ENCODE peak calls at places on chromosome 19, in ten cellular contexts. E is fibroblast of lung, D is heart right ventricle, T is H9, O is fibroblast of pulmonary artery, N is cardiac fibroblast, K is AG09319, H is GM12864, C is WTC11, V is GM12865. X is an unnamed sample.

GRCh38 chr19:42469311-42470239 is 26.8 kb upstream of the CXCL17 start:
- DNase-seq in E (no peak), D (no peak), T (no peak), O (peak), N (peak), K (no peak), H (no peak), C (no peak), V (no peak), X (no peak)

GRCh38 chr19:52679598-52679997 is 41.4 kb upstream of the ZNF83 start:
- DNase-seq in E (no peak), D (no peak), T (no peak), O (no peak), N (no peak), K (no peak), H (no peak), C (no peak), V (no peak), X (no peak)

GRCh38 chr19:4586691-4587090 is 27.2 kb upstream of the SEMA6B start:
- DNase-seq in E (no peak), D (no peak), T (no peak), O (no peak), N (no peak), K (no peak), H (no peak), C (no peak), V (no peak), X (no peak)

GRCh38 chr19:33546656-33547055 is 25.1 kb upstream of the PEPD start:
- DNase-seq in E (no peak), D (no peak), T (no peak), O (no peak), N (no peak), K (no peak), H (no peak), C (no peak), V (no peak), X (no peak)

GRCh38 chr19:6402834-6403608 is 10.1 kb upstream of the GTF2F1 start:
- DNase-seq in E (peak), D (no peak), T (no peak), O (peak), N (peak), K (no peak), H (no peak), C (no peak), V (no peak), X (no peak)

GRCh38 chr19:30543243-30543945 is 171.2 kb downstream of the ZNF536 start:
- DNase-seq in E (no peak), D (no peak), T (no peak), O (no peak), N (no peak), K (no peak), H (no peak), C (no peak), V (no peak), X (no peak)

GRCh38 chr19:32824906-32825608 is 44.5 kb downstream of the SLC7A9 start:
- DNase-seq in E (no peak), D (no peak), T (no peak), O (no peak), N (no peak), K (no peak), H (no peak), C (no peak), V (no peak), X (no peak)

GRCh38 chr19:17245535-17245984 is at the start of gene NR2F6:
- DNase-seq in E (no peak), D (no peak), T (no peak), O (no peak), N (no peak), K (no peak), H (no peak), C (no peak), V (no peak), X (no peak)

GRCh38 chr19:21568816-21569496 is 63.6 kb downstream of the ZNF429 start:
- DNase-seq in E (peak), D (peak), T (no peak), O (peak), N (peak), K (peak), H (peak), C (no peak), V (no peak), X (no peak)

GRCh38 chr19:46056536-46056935 is 15.7 kb upstream of the IGFL4 start:
- DNase-seq in E (no peak), D (no peak), T (no peak), O (no peak), N (no peak), K (no peak), H (no peak), C (no peak), V (no peak), X (no peak)

DNA sequence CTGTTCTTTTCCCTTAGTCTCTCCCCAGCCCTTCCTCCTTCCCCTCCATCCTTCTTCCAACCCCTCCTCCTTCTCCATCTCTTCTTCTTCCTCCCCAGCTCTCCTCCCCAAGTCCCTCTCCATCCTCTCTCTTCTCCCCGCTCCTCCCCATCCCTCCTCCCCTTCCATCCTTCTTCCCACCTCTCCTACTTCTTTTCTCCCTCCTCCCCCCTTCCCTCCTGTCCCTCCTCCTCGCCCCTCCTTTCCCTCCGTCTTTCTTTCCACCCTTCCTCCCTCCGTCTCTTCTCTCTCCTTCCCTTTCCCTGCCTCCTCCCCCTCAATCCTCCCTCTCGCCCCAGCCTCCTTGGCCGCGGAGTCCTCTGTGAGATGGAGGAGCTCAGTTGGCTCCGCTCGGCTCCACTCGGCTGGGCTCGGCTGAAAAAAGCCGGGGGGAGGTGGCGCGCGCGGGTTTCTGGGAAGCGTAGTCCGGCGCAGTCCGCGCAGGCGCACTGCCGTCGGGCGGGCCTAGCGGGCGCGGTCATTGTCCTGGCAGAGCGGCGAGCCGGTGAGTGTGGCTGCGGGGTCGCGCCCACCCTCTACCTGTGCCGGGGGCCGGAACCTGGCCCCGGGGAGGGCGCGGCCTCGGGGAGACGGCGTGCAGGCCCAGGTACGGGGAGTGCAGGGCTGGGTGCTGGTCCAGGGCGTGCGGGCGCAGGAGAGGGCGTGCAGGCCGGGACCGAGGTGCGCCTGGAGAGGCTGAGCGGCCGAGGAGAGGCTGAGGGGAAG is at the start of gene ZNF71:
- DNase-seq in E (peak), D (peak), T (peak), O (peak), N (peak), K (peak), H (peak), C (peak), V (peak), X (peak)
- TF ChIP-seq CTCF in E (no peak), D (no peak), T (no peak), O (no peak), N (no peak), K (no peak), H (no peak), C (no peak), V (no peak), X (no peak)

GRCh38 chr19:11339254-11340098 is at the start of gene RAB3D:
- DNase-seq in E (peak), D (peak), T (peak), O (peak), N (peak), K (peak), H (peak), C (peak), V (peak), X (peak)
- TF ChIP-seq CTCF in E (no peak), D (no peak), T (no peak), O (no peak), N (no peak), K (no peak), H (no peak), C (no peak), V (no peak), X (no peak)

GRCh38 chr19:19634516-19635312 is 6.7 kb upstream of the LPAR2 start:
- DNase-seq in E (no peak), D (no peak), T (no peak), O (no peak), N (no peak), K (no peak), H (no peak), C (no peak), V (no peak), X (no peak)

GRCh38 chr19:19630062-19630414 is 2.0 kb upstream of the LPAR2 start:
- DNase-seq in E (no peak), D (no peak), T (no peak), O (no peak), N (no peak), K (no peak), H (no peak), C (no peak), V (peak), X (no peak)

GRCh38 chr19:19630426-19630825 is 2.4 kb upstream of the LPAR2 start:
- DNase-seq in E (no peak), D (no peak), T (no peak), O (no peak), N (no peak), K (no peak), H (no peak), C (no peak), V (no peak), X (no peak)

GRCh38 chr19:19633711-19634515 is 5.9 kb upstream of the LPAR2 start:
- DNase-seq in E (no peak), D (no peak), T (no peak), O (no peak), N (no peak), K (no peak), H (no peak), C (no peak), V (peak), X (no peak)

DNA sequence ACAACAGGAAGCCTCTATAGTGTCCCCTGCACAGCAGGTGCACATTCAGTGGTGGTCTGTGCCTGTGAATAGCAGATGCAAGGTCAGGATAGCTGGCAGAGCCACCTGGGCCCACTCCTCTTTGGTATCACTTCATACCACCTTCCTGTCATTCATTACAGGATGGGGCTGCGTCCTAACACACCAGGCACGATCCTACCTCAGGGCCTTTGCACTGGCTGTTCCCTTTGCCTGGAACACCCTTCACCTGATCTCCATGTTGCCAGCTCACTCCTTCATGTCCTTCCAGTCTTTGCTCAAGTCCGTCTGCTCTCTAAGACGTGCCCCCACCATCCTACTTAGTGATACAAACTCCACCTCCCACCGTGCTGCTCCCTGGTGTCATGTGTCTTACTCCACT is 4.6 kb upstream of the LPAR2 start:
- DNase-seq in E (no peak), D (no peak), T (no peak), O (no peak), N (no peak), K (no peak), H (no peak), C (no peak), V (no peak), X (no peak)
- TF ChIP-seq CTCF in E (no peak), D (no peak), T (no peak), O (no peak), N (no peak), K (no peak), H (no peak), C (no peak), V (no peak), X (no peak)

GRCh38 chr19:39157997-39158389 is 32.4 kb downstream of the PAK4 start:
- DNase-seq in E (no peak), D (no peak), T (no peak), O (no peak), N (no peak), K (no peak), H (no peak), C (no peak), V (no peak), X (no peak)

GRCh38 chr19:39162441-39163043 is 34.2 kb upstream of the NCCRP1 start:
- DNase-seq in E (no peak), D (no peak), T (no peak), O (no peak), N (no peak), K (no peak), H (no peak), C (no peak), V (no peak), X (no peak)

GRCh38 chr19:39158646-39159260 is 33.2 kb downstream of the PAK4 start:
- DNase-seq in E (no peak), D (no peak), T (no peak), O (no peak), N (no peak), K (no peak), H (no peak), C (no peak), V (no peak), X (no peak)

GRCh38 chr19:39160889-39161672 is 35.5 kb downstream of the PAK4 start:
- DNase-seq in E (peak), D (no peak), T (no peak), O (no peak), N (no peak), K (no peak), H (no peak), C (no peak), V (no peak), X (no peak)

DNA sequence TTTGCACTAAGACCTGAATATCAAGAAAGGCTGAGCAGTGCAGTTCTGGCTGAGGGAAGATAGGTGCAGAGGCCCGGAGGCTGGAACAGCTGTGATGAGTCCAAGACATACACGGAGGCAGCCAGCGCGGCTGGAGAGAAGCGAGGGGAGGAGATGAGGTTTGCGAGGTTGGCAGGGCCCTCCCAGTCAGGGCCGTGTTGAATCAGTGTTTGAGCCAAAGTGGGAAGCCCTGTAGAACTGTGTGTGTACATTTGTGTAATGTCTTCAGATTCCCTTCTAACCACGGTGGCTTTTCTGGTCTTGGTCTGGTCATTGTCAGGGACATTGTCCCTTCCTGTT is 34.9 kb downstream of the PAK4 start:
- DNase-seq in E (peak), D (no peak), T (no peak), O (peak), N (peak), K (peak), H (no peak), C (no peak), V (no peak), X (no peak)
- TF ChIP-seq CTCF in E (no peak), D (no peak), T (no peak), O (no peak), N (no peak), K (no peak), H (no peak), C (no peak), V (no peak), X (no peak)

GRCh38 chr19:1843116-1843515 is 5.2 kb downstream of the REXO1 start:
- DNase-seq in E (no peak), D (no peak), T (no peak), O (no peak), N (no peak), K (no peak), H (no peak), C (no peak), V (no peak), X (peak)

GRCh38 chr19:1841209-1841924 is 6.9 kb downstream of the REXO1 start:
- DNase-seq in E (no peak), D (no peak), T (no peak), O (no peak), N (no peak), K (no peak), H (no peak), C (no peak), V (no peak), X (peak)

GRCh38 chr19:1845642-1846041 is 2.6 kb downstream of the REXO1 start:
- DNase-seq in E (no peak), D (no peak), T (no peak), O (no peak), N (no peak), K (no peak), H (no peak), C (no peak), V (no peak), X (no peak)

GRCh38 chr19:1844536-1845515 is 3.5 kb downstream of the REXO1 start:
- DNase-seq in E (no peak), D (no peak), T (no peak), O (no peak), N (no peak), K (no peak), H (no peak), C (no peak), V (no peak), X (no peak)

DNA sequence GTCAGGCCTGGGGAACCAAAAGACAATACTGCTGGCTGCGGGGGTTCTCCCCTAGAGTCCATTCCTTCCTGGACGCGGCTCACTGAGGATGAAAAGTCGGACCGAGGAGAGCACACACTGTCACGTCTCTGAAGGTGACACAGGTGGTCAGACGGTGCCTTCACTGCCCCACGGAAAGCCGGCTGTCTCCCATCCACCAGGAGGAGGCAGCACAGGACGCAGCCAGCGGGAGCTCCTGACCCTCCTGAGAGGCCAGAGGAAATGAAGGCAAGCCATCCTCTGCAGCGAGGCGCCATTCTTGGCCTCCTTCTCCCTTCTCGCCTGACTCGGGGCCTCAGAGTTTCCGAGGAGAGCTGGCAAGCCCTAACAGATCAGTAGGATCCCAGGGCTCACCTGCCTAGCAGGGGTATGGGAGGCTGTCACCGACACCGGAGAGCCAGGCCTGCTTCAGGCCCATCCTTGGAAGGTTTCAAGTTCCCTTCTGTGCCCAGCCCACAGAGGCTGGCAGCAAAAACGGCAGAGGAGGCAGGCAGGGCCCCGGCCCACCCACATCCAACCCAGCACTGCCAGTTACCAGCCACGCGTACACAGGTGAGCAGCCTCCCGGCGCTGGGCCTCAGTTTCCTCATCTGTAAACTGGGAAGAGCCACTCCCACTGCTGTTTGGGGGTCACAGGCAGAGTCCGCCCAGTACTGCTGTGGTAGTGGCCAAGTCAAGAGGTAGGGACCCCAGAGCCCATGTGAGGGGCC is 4.5 kb downstream of the REXO1 start:
- DNase-seq in E (no peak), D (no peak), T (no peak), O (no peak), N (no peak), K (no peak), H (no peak), C (no peak), V (no peak), X (peak)
- TF ChIP-seq CTCF in E (no peak), D (no peak), T (peak), O (peak), N (peak), K (no peak), H (no peak), C (no peak), V (no peak), X (peak)

X was measured in glutamatergic neuron.